ENCODE peak calls at places on chromosomes 1 and 21, in five cellular contexts. N, V, J, R and F are unnamed samples.

GRCh38 chr1:112172294-112172882 is 182.9 kb upstream of the KCND3 start:
- DNase-seq in N (peak; percentile 80), R (no peak), J (no peak), V (no peak), F (peak; percentile 20)

GRCh38 chr1:170670751-170671628 is 7.1 kb downstream of the PRRX1 start:
- DNase-seq in J (peak; percentile 48), N (no peak), V (no peak), R (no peak), F (peak; percentile 69)

GRCh38 chr21:43854773-43855633 is 10.0 kb upstream of the AGPAT3 start:
- DNase-seq in R (no peak), N (no peak), V (no peak), J (no peak), F (no peak)

GRCh38 chr1:155206891-155207577 is 663 bp downstream of the THBS3 start:
- DNase-seq in N (peak; percentile 84), R (peak; percentile 58), J (peak; percentile 73), V (peak; percentile 65), F (peak; percentile 82)

GRCh38 chr1:163870666-163871065 is 548.9 kb downstream of the NUF2 start:
- DNase-seq in N (peak; percentile 29), J (no peak), V (no peak), R (no peak), F (no peak)

GRCh38 chr1:57133686-57134085 is 167.9 kb upstream of the C8B start:
- DNase-seq in V (no peak), N (no peak), J (no peak), R (no peak), F (peak; percentile 42)

GRCh38 chr1:5459839-5460238 is 532.4 kb downstream of the NPHP4 start:
- DNase-seq in N (no peak), R (no peak), J (no peak), V (no peak), F (no peak)

GRCh38 chr1:84827566-84827965 is 65.4 kb downstream of the LPAR3 start:
- DNase-seq in N (no peak), R (no peak), V (no peak), J (no peak), F (no peak)

GRCh38 chr1:39250460-39251240 is 46.2 kb downstream of the MACF1 start:
- DNase-seq in R (no peak), V (no peak), J (no peak), N (peak; percentile 66), F (peak; percentile 37)

GRCh38 chr1:35298464-35298863 is 30.0 kb downstream of the ZMYM4 start:
- DNase-seq in J (peak; percentile 17), R (peak; percentile 65), V (no peak), N (peak; percentile 64), F (peak; percentile 46)

GRCh38 chr21:21688877-21689276 is 690.7 kb downstream of the NCAM2 start:
- DNase-seq in V (no peak), N (peak; percentile 55), J (no peak), R (no peak), F (peak; percentile 52)

GRCh38 chr1:246608616-246609376 is 42.5 kb downstream of the CNST start:
- DNase-seq in N (peak; percentile 97), J (no peak), V (peak; percentile 56), R (peak; percentile 89), F (peak; percentile 89)

GRCh38 chr21:45590726-45591618 is 48.7 kb upstream of the SLC19A1 start:
- DNase-seq in J (no peak), R (no peak), V (no peak), N (peak; percentile 16), F (no peak)

GRCh38 chr1:154624756-154625643 is 17.0 kb upstream of the ADAR start:
- DNase-seq in J (no peak), R (no peak), V (no peak), N (peak; percentile 37), F (peak; percentile 79)

GRCh38 chr1:45018599-45019230 is 6.7 kb downstream of the UROD start:
- DNase-seq in J (peak; percentile 41), R (peak; percentile 58), N (peak; percentile 72), V (no peak), F (peak; percentile 67)

GRCh38 chr1:43834280-43835140 is 99.1 kb upstream of the ARTN start:
- DNase-seq in N (peak; percentile 60), V (no peak), J (no peak), R (no peak), F (peak; percentile 97)

GRCh38 chr1:24111998-24112380 is at the start of gene MYOM3:
- DNase-seq in R (no peak), J (no peak), N (no peak), V (no peak), F (no peak)

GRCh38 chr1:198118136-198118535 is 38.7 kb upstream of the NEK7 start:
- DNase-seq in R (no peak), N (peak; percentile 93), V (no peak), J (no peak), F (peak; percentile 90)

GRCh38 chr1:220926146-220926545 is 46.9 kb downstream of the HLX start:
- DNase-seq in J (no peak), V (no peak), N (no peak), R (no peak), F (peak; percentile 7)

GRCh38 chr1:20071416-20071815 is 1.4 kb downstream of the PLA2G5 start:
- DNase-seq in N (no peak), V (no peak), R (no peak), J (no peak), F (no peak)

GRCh38 chr1:78651247-78651646 is 1.6 kb downstream of the IFI44 start:
- DNase-seq in N (peak; percentile 1), R (no peak), J (peak; percentile 11), V (no peak), F (peak; percentile 23)

GRCh38 chr21:38668067-38668466 is 137.7 kb upstream of the ETS2 start:
- DNase-seq in J (no peak), N (no peak), V (no peak), R (no peak), F (no peak)

GRCh38 chr1:67213164-67213563 is 46.9 kb downstream of the IL23R start:
- DNase-seq in N (peak; percentile 31), V (no peak), R (no peak), J (no peak), F (no peak)

GRCh38 chr1:166350490-166350889 is 183.7 kb upstream of the FAM78B start:
- DNase-seq in J (no peak), V (no peak), N (no peak), R (no peak), F (no peak)

GRCh38 chr1:162732566-162733335 is 57.8 kb upstream of the HSD17B7 start:
- DNase-seq in R (no peak), J (peak; percentile 22), N (peak; percentile 22), V (no peak), F (no peak)

GRCh38 chr1:181397841-181398240 is 85.5 kb upstream of the CACNA1E start:
- DNase-seq in V (no peak), J (no peak), R (no peak), N (no peak), F (no peak)

GRCh38 chr1:147539122-147539575 is 2.2 kb upstream of the BCL9 start:
- DNase-seq in R (no peak), V (peak; percentile 22), J (no peak), N (peak; percentile 94), F (peak; percentile 97)

GRCh38 chr1:86773331-86774288 is 69.2 kb downstream of the SH3GLB1 start:
- DNase-seq in R (no peak), V (no peak), J (no peak), N (no peak), F (no peak)

GRCh38 chr1:32005522-32005921 is 8.1 kb upstream of the KHDRBS1 start:
- DNase-seq in R (no peak), J (no peak), N (no peak), V (no peak), F (no peak)

GRCh38 chr1:75969550-75969949 is 37.3 kb upstream of the ASB17 start:
- DNase-seq in V (no peak), N (no peak), R (no peak), J (no peak), F (no peak)

GRCh38 chr1:87560137-87560536 is 231.5 kb downstream of the LMO4 start:
- DNase-seq in R (no peak), J (no peak), N (no peak), V (no peak), F (no peak)

GRCh38 chr1:34839526-34840305 is 19.8 kb downstream of the SMIM12 start:
- DNase-seq in R (no peak), N (no peak), J (no peak), V (no peak), F (no peak)

GRCh38 chr1:95035536-95035935 is 37.2 kb downstream of the ALG14 start:
- DNase-seq in J (no peak), N (peak; percentile 91), R (no peak), V (no peak), F (peak; percentile 96)